ENCODE peak calls at places on chromosomes 5 and 9, in five cellular contexts. O is HepG2, H is HEK293T, G is NT2/D1, K is GM12878. D is an unnamed sample.

GRCh38 chr5:79850316-79850822 is 140.7 kb downstream of the MTX3 start:
- DNase-seq in O (no peak), H (no peak), G (no peak), K (no peak), D (peak)

GRCh38 chr5:143314664-143315063 is 88.8 kb downstream of the NR3C1 start:
- DNase-seq in O (no peak), H (no peak), G (no peak), K (no peak), D (no peak)

GRCh38 chr5:62727184-62727583 is 148.6 kb downstream of the LRRC70 start:
- DNase-seq in O (no peak), H (no peak), G (no peak), K (no peak), D (no peak)

GRCh38 chr5:31442253-31442820 is 89.6 kb downstream of the DROSHA start:
- DNase-seq in O (no peak), H (no peak), G (no peak), K (no peak), D (no peak)

GRCh38 chr9:115202960-115203751 is 85.2 kb upstream of the TNC start:
- DNase-seq in O (no peak), H (no peak), G (no peak), K (no peak), D (no peak)

GRCh38 chr5:79876510-79876909 is 114.6 kb downstream of the MTX3 start:
- DNase-seq in O (no peak), H (no peak), G (no peak), K (no peak), D (no peak)

GRCh38 chr5:10233505-10233904 is 16.2 kb downstream of the ATPSCKMT start:
- DNase-seq in O (peak), H (peak), G (peak), K (no peak), D (no peak)

GRCh38 chr5:35247645-35248034 is 17.4 kb upstream of the PRLR start:
- DNase-seq in O (no peak), H (no peak), G (no peak), K (no peak), D (no peak)

GRCh38 chr9:87622936-87623335 is 103.0 kb upstream of the CTSL start:
- DNase-seq in O (peak), H (no peak), G (no peak), K (no peak), D (no peak)

GRCh38 chr9:37054513-37054776 is 20.4 kb upstream of the PAX5 start:
- DNase-seq in O (no peak), H (no peak), G (no peak), K (no peak), D (no peak)

GRCh38 chr5:81750308-81751008 is 439 bp downstream of the SSBP2 start:
- DNase-seq in O (no peak), H (peak), G (no peak), K (no peak), D (no peak)

GRCh38 chr9:83649080-83649479 is 26.1 kb downstream of the IDNK start:
- DNase-seq in O (peak), H (peak), G (peak), K (no peak), D (peak)

GRCh38 chr5:1278656-1279442 is 16.0 kb downstream of the TERT start:
- DNase-seq in O (no peak), H (no peak), G (no peak), K (no peak), D (no peak)

GRCh38 chr5:56023296-56023695 is 28.5 kb upstream of the IL6ST start:
- DNase-seq in O (no peak), H (no peak), G (no peak), K (no peak), D (no peak)

GRCh38 chr5:132044207-132044606 is 16.2 kb upstream of the IL3 start:
- DNase-seq in O (no peak), H (no peak), G (no peak), K (no peak), D (no peak)

GRCh38 chr9:38047301-38048251 is 21.5 kb downstream of the SHB start:
- DNase-seq in O (peak), H (peak), G (peak), K (no peak), D (peak)

GRCh38 chr9:80615964-80616363 is 1044.2 kb downstream of the TLE4 start:
- DNase-seq in O (no peak), H (no peak), G (no peak), K (no peak), D (no peak)

GRCh38 chr9:37955781-37956422 is 52.0 kb upstream of the SLC25A51 start:
- DNase-seq in O (no peak), H (no peak), G (no peak), K (no peak), D (no peak)

GRCh38 chr5:39283231-39283818 is 64.0 kb upstream of the FYB1 start:
- DNase-seq in O (peak), H (peak), G (peak), K (no peak), D (peak)

GRCh38 chr5:84688566-84688965 is 303.9 kb upstream of the EDIL3 start:
- DNase-seq in O (no peak), H (no peak), G (no peak), K (no peak), D (no peak)

GRCh38 chr5:55036477-55036876 is 12.4 kb downstream of the GZMK start:
- DNase-seq in O (no peak), H (no peak), G (no peak), K (no peak), D (no peak)

GRCh38 chr9:110919609-110920008 is 118.7 kb downstream of the LPAR1 start:
- DNase-seq in O (no peak), H (no peak), G (no peak), K (no peak), D (no peak)

GRCh38 chr5:167987490-167988270 is 303.8 kb upstream of the WWC1 start:
- DNase-seq in O (no peak), H (no peak), G (peak), K (no peak), D (no peak)

GRCh38 chr9:126421567-126422428 is 95.2 kb downstream of the MVB12B start:
- DNase-seq in O (no peak), H (no peak), G (peak), K (no peak), D (no peak)

GRCh38 chr9:16515879-16516289 is 354.6 kb downstream of the BNC2 start:
- DNase-seq in O (no peak), H (no peak), G (peak), K (no peak), D (no peak)

GRCh38 chr5:169777112-169777511 is 140.0 kb downstream of the DOCK2 start:
- DNase-seq in O (no peak), H (peak), G (no peak), K (no peak), D (no peak)

GRCh38 chr9:85536076-85536475 is 205.7 kb downstream of the AGTPBP1 start:
- DNase-seq in O (no peak), H (no peak), G (no peak), K (no peak), D (no peak)

GRCh38 chr5:126015244-126016054 is 407.8 kb upstream of the GRAMD2B start:
- DNase-seq in O (no peak), H (peak), G (no peak), K (no peak), D (no peak)

GRCh38 chr9:22079873-22080341 is 70.8 kb upstream of the CDKN2B start:
- DNase-seq in O (no peak), H (no peak), G (no peak), K (peak), D (no peak)

GRCh38 chr9:87069690-87070089 is 122.4 kb upstream of the GAS1 start:
- DNase-seq in O (no peak), H (no peak), G (no peak), K (no peak), D (no peak)

GRCh38 chr9:117616436-117616835 is 87.8 kb upstream of the TLR4 start:
- DNase-seq in O (no peak), H (no peak), G (no peak), K (no peak), D (no peak)

GRCh38 chr9:19028835-19029451 is 4.1 kb downstream of the SAXO1 start:
- DNase-seq in O (peak), H (peak), G (peak), K (no peak), D (no peak)

GRCh38 chr5:129906177-129906887 is 2.1 kb downstream of the CHSY3 start:
- DNase-seq in O (peak), H (peak), G (no peak), K (no peak), D (peak)
- TF ChIP-seq SUZ12 in O (no peak), H (no peak), G (no peak), K (no peak), D (peak)

GRCh38 chr9:127423934-127424668 is at the start of gene ZNF79:
- DNase-seq in O (peak), H (peak), G (peak), K (peak), D (peak)

GRCh38 chr9:127426756-127427155 is 2.6 kb downstream of the ZNF79 start:
- DNase-seq in O (no peak), H (no peak), G (no peak), K (no peak), D (no peak)

GRCh38 chr9:127422787-127423186 is 1.4 kb upstream of the ZNF79 start:
- DNase-seq in O (no peak), H (no peak), G (no peak), K (no peak), D (no peak)

GRCh38 chr9:127423591-127423933 is 620 bp upstream of the ZNF79 start:
- DNase-seq in O (no peak), H (no peak), G (no peak), K (no peak), D (no peak)

DNA sequence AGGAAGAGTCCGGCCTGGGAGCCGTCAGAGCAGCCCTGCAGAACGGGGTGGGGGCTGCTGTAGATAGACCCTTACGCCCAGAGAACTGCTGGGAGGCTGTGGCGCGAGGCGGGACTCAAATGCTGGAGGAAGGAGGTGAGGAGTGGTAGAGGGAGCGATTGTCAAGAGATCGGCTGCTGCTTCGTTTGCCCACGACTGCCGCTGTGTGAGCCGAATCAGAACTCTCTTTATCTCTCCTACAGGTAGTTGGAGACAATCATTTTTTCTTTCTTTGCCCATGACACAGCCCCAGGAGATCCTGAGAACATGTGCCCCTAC is 446 bp downstream of the ZNF79 start:
- DNase-seq in O (no peak), H (no peak), G (no peak), K (no peak), D (no peak)
- TF ChIP-seq SUZ12 in O (no peak), H (no peak), G (no peak), K (no peak), D (no peak)

GRCh38 chr9:129368458-129368978 is 190.5 kb upstream of the IER5L start:
- DNase-seq in O (no peak), H (no peak), G (no peak), K (no peak), D (no peak)
- TF ChIP-seq SUZ12 in O (no peak), H (no peak), G (no peak), K (no peak), D (no peak)

GRCh38 chr5:128163991-128164390 is 80.4 kb downstream of the SLC12A2 start:
- DNase-seq in O (no peak), H (no peak), G (no peak), K (no peak), D (no peak)
- TF ChIP-seq SUZ12 in O (no peak), H (no peak), G (no peak), K (no peak), D (no peak)

GRCh38 chr5:110032386-110032785 is 342.7 kb downstream of the MAN2A1 start:
- DNase-seq in O (no peak), H (no peak), G (no peak), K (no peak), D (no peak)
- TF ChIP-seq SUZ12 in O (no peak), H (no peak), G (no peak), K (no peak), D (no peak)

DNA sequence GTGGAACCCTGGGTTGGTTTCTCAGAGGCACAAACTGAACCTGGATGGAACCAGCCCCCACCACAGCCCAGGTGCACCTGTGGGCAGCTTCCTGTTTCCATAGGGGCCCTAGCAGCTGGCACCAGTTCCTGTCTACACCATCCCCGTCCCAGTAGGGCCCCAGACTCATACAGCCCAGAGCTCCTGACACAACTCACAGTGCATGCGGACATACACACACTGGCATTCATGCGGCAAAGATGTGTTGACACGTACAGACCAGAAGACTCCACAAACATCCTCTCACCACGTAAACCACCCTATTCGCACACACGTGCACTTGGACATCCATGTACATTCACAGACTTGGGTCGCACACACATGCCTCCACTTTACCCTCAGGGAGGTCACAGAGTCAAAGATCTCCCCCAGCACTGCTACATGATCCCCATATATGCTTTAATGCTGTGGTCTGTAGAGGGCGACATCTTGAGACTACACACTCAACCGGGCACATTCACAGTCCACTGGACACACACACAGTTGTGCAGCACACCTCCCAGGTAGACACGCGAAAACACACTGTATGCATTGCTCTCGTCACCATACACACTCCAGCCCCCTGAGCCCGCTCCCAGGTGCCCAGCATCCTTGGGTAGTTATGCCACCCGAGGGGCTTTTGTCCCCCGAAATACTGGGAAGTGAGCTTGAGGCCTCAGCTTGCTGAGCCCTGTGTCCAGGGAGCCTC is 22.4 kb downstream of the CXXC5 start:
- DNase-seq in O (peak), H (peak), G (no peak), K (peak), D (no peak)
- TF ChIP-seq SUZ12 in O (no peak), H (no peak), G (no peak), K (no peak), D (no peak)